ENCODE peak calls at places on chromosomes 6 and 20, in nine cellular contexts. G is IMR-90; F is stimulated activated CD4-positive, alpha-beta T cell treated with anti-CD3 and anti-CD28 coated beads, TNF-alpha, amount 100 ng/mL, for 1 hour; M is AG09319; S is GDM1; C is DMS153; H is epithelial cell of prostate; U is Daoy; V is CD4-positive, alpha-beta memory T cell. X is an unnamed sample.

GRCh38 chr6:168018664-168019063 is 21.2 kb downstream of the KIF25 start:
- DNase-seq in V (no peak), H (no peak), U (no peak), C (no peak), M (no peak), G (no peak), F (no peak), S (no peak), X (no peak)

GRCh38 chr6:133591330-133591729 is 297.6 kb upstream of the TCF21 start:
- DNase-seq in M (no peak), H (no peak), V (no peak), U (no peak), G (peak; percentile 57), C (no peak), F (no peak), S (no peak), X (no peak)

GRCh38 chr6:52663120-52663934 is 7.6 kb upstream of the TMEM14A start:
- DNase-seq in S (peak; percentile 45), H (no peak), C (peak; percentile 25), M (peak; percentile 62), F (peak; percentile 28), G (peak; percentile 80), V (peak; percentile 59), U (peak; percentile 84), X (peak; percentile 8)

GRCh38 chr6:149897015-149897697 is 757 bp downstream of the RAET1E start:
- DNase-seq in H (no peak), U (peak; percentile 92), S (no peak), M (peak; percentile 88), C (no peak), G (peak; percentile 92), V (no peak), F (no peak), X (no peak)

GRCh38 chr20:50852085-50852484 is 57.2 kb downstream of the BCAS4 start:
- DNase-seq in S (no peak), F (no peak), V (no peak), G (no peak), U (no peak), H (no peak), M (no peak), C (no peak), X (no peak)

GRCh38 chr6:3455490-3456394 is 1.1 kb downstream of the SLC22A23 start:
- DNase-seq in S (no peak), V (peak; percentile 52), U (peak; percentile 37), C (no peak), M (no peak), F (no peak), G (no peak), H (no peak), X (no peak)

GRCh38 chr6:140980265-140980887 is 1152.3 kb upstream of the GJE1 start:
- DNase-seq in V (no peak), C (no peak), H (no peak), U (no peak), M (no peak), F (no peak), S (no peak), G (peak; percentile 15), X (no peak)

GRCh38 chr6:31737315-31738047 is 1.2 kb upstream of the CLIC1 start:
- DNase-seq in M (no peak), S (peak; percentile 88), G (no peak), F (no peak), V (no peak), U (peak; percentile 67), C (peak; percentile 72), H (no peak), X (no peak)

GRCh38 chr20:20207291-20207690 is 155.0 kb downstream of the CFAP61 start:
- DNase-seq in F (no peak), C (peak; percentile 40), V (no peak), M (no peak), H (no peak), G (no peak), S (no peak), U (no peak), X (no peak)

GRCh38 chr6:163263196-163263595 is 151.3 kb upstream of the QKI start:
- DNase-seq in M (no peak), H (no peak), S (no peak), V (no peak), U (no peak), F (no peak), C (no peak), G (no peak), X (no peak)

GRCh38 chr6:148200302-148200701 is 142.3 kb upstream of the SASH1 start:
- DNase-seq in S (no peak), M (no peak), G (no peak), V (no peak), C (no peak), F (no peak), H (no peak), U (no peak), X (no peak)

GRCh38 chr6:30013296-30013922 is 47.7 kb upstream of the POLR1H start:
- DNase-seq in H (no peak), F (no peak), M (no peak), C (no peak), G (no peak), S (no peak), V (peak; percentile 41), U (no peak), X (no peak)

GRCh38 chr20:14612389-14612788 is 275.0 kb upstream of the FLRT3 start:
- DNase-seq in V (no peak), H (no peak), C (no peak), S (no peak), G (peak; percentile 4), M (no peak), F (no peak), U (no peak), X (no peak)

GRCh38 chr6:13655700-13656099 is 40.6 kb downstream of the NOL7 start:
- DNase-seq in S (no peak), U (no peak), F (no peak), G (no peak), M (no peak), C (no peak), H (no peak), V (no peak), X (no peak)

GRCh38 chr6:1767481-1768246 is 157.9 kb downstream of the FOXC1 start:
- DNase-seq in G (peak; percentile 46), M (peak; percentile 81), S (no peak), F (no peak), V (no peak), H (no peak), U (peak; percentile 31), C (no peak), X (no peak)

GRCh38 chr6:128694303-128695009 is 174.1 kb upstream of the PTPRK start:
- DNase-seq in M (no peak), V (no peak), U (no peak), F (no peak), H (no peak), S (no peak), C (no peak), G (no peak), X (no peak)

GRCh38 chr6:89999154-89999553 is 104.9 kb downstream of the GJA10 start:
- DNase-seq in U (peak; percentile 93), M (no peak), G (peak; percentile 23), S (no peak), F (no peak), H (peak; percentile 57), C (peak; percentile 100), V (no peak), X (no peak)

GRCh38 chr20:555933-556332 is 12.3 kb upstream of the CSNK2A1 start:
- DNase-seq in C (no peak), S (no peak), G (peak; percentile 9), H (no peak), V (no peak), F (no peak), M (no peak), U (no peak), X (no peak)

GRCh38 chr20:45183084-45183483 is 8.4 kb downstream of the PI3 start:
- DNase-seq in U (no peak), H (no peak), V (no peak), M (no peak), F (no peak), C (no peak), S (no peak), G (no peak), X (no peak)

GRCh38 chr6:169725270-169726048 is 1.2 kb upstream of the PHF10 start:
- DNase-seq in V (peak; percentile 42), M (no peak), S (no peak), H (no peak), F (no peak), C (no peak), G (peak; percentile 94), U (peak; percentile 37), X (no peak)

GRCh38 chr6:42526616-42527015 is 37.2 kb upstream of the UBR2 start:
- DNase-seq in M (no peak), H (no peak), V (no peak), S (no peak), F (no peak), C (no peak), G (no peak), U (no peak), X (no peak)